ENCODE peak calls at places on chromosome 13, in eight cellular contexts. One of them, this sample, is unnamed.

GRCh38 chr13:73063166-73063565 is 4.4 kb downstream of the KLF5 start:
- DNase-seq in NT2/D1: no peak
- DNase-seq in HCEC 1CT: no peak
- DNase-seq in activated T-helper 9 cell treated with anti-CD3 and anti-CD28 coated beads, Interleukin-2, amount 50 U/mL, for 16 hours: no peak
- DNase-seq in A172: no peak
- DNase-seq in transverse colon: no peak
- DNase-seq in endodermal cell: no peak
- DNase-seq in NCI-H774: no peak
- DNase-seq in this sample: no peak

GRCh38 chr13:53920916-53921315 is 892.3 kb downstream of the OLFM4 start:
- DNase-seq in endodermal cell: no peak
- DNase-seq in transverse colon: no peak
- DNase-seq in activated T-helper 9 cell treated with anti-CD3 and anti-CD28 coated beads, Interleukin-2, amount 50 U/mL, for 16 hours: no peak
- DNase-seq in A172: no peak
- DNase-seq in NCI-H774: no peak
- DNase-seq in HCEC 1CT: no peak
- DNase-seq in NT2/D1: no peak
- DNase-seq in this sample: no peak

GRCh38 chr13:93859666-93860065 is 619.8 kb downstream of the DCT start:
- DNase-seq in activated T-helper 9 cell treated with anti-CD3 and anti-CD28 coated beads, Interleukin-2, amount 50 U/mL, for 16 hours: no peak
- DNase-seq in endodermal cell: no peak
- DNase-seq in HCEC 1CT: peak; percentile 42
- DNase-seq in NCI-H774: no peak
- DNase-seq in NT2/D1: no peak
- DNase-seq in A172: no peak
- DNase-seq in transverse colon: no peak
- DNase-seq in this sample: no peak

GRCh38 chr13:106432636-106433035 is 102.8 kb downstream of the EFNB2 start:
- DNase-seq in NT2/D1: no peak
- DNase-seq in activated T-helper 9 cell treated with anti-CD3 and anti-CD28 coated beads, Interleukin-2, amount 50 U/mL, for 16 hours: no peak
- DNase-seq in transverse colon: no peak
- DNase-seq in A172: peak; percentile 53
- DNase-seq in endodermal cell: no peak
- DNase-seq in HCEC 1CT: no peak
- DNase-seq in NCI-H774: no peak
- DNase-seq in this sample: no peak

GRCh38 chr13:94218537-94218936 is 260.9 kb downstream of the DCT start:
- DNase-seq in endodermal cell: no peak
- DNase-seq in A172: no peak
- DNase-seq in activated T-helper 9 cell treated with anti-CD3 and anti-CD28 coated beads, Interleukin-2, amount 50 U/mL, for 16 hours: no peak
- DNase-seq in transverse colon: no peak
- DNase-seq in NT2/D1: peak; percentile 59
- DNase-seq in HCEC 1CT: no peak
- DNase-seq in NCI-H774: no peak
- DNase-seq in this sample: no peak

GRCh38 chr13:59681630-59682311 is 482.0 kb downstream of the DIAPH3 start:
- DNase-seq in A172: no peak
- DNase-seq in NT2/D1: no peak
- DNase-seq in endodermal cell: no peak
- DNase-seq in NCI-H774: no peak
- DNase-seq in transverse colon: no peak
- DNase-seq in activated T-helper 9 cell treated with anti-CD3 and anti-CD28 coated beads, Interleukin-2, amount 50 U/mL, for 16 hours: no peak
- DNase-seq in HCEC 1CT: no peak
- DNase-seq in this sample: no peak

GRCh38 chr13:91368101-91368500 is 20.6 kb downstream of the MIR17HG start:
- DNase-seq in transverse colon: no peak
- DNase-seq in NT2/D1: no peak
- DNase-seq in endodermal cell: no peak
- DNase-seq in HCEC 1CT: no peak
- DNase-seq in activated T-helper 9 cell treated with anti-CD3 and anti-CD28 coated beads, Interleukin-2, amount 50 U/mL, for 16 hours: no peak
- DNase-seq in NCI-H774: no peak
- DNase-seq in A172: no peak
- DNase-seq in this sample: no peak

GRCh38 chr13:32031815-32032345 is 306 bp downstream of the FRY start:
- DNase-seq in NCI-H774: no peak
- DNase-seq in NT2/D1: no peak
- DNase-seq in A172: no peak
- DNase-seq in activated T-helper 9 cell treated with anti-CD3 and anti-CD28 coated beads, Interleukin-2, amount 50 U/mL, for 16 hours: no peak
- DNase-seq in HCEC 1CT: peak; percentile 8
- DNase-seq in endodermal cell: no peak
- DNase-seq in transverse colon: no peak
- DNase-seq in this sample: no peak

GRCh38 chr13:51955281-51955771 is 55.9 kb downstream of the ATP7B start:
- DNase-seq in NCI-H774: peak; percentile 57
- DNase-seq in transverse colon: peak; percentile 73
- DNase-seq in activated T-helper 9 cell treated with anti-CD3 and anti-CD28 coated beads, Interleukin-2, amount 50 U/mL, for 16 hours: no peak
- DNase-seq in NT2/D1: no peak
- DNase-seq in HCEC 1CT: no peak
- DNase-seq in endodermal cell: no peak
- DNase-seq in A172: no peak
- DNase-seq in this sample: peak; percentile 81

GRCh38 chr13:46137627-46138026 is 32.8 kb upstream of the CPB2 start:
- DNase-seq in NT2/D1: no peak
- DNase-seq in HCEC 1CT: no peak
- DNase-seq in transverse colon: no peak
- DNase-seq in endodermal cell: no peak
- DNase-seq in NCI-H774: no peak
- DNase-seq in activated T-helper 9 cell treated with anti-CD3 and anti-CD28 coated beads, Interleukin-2, amount 50 U/mL, for 16 hours: no peak
- DNase-seq in A172: no peak
- DNase-seq in this sample: no peak

GRCh38 chr13:74770361-74770760 is 636.2 kb upstream of the KLF12 start:
- DNase-seq in transverse colon: no peak
- DNase-seq in NT2/D1: no peak
- DNase-seq in A172: peak; percentile 14
- DNase-seq in activated T-helper 9 cell treated with anti-CD3 and anti-CD28 coated beads, Interleukin-2, amount 50 U/mL, for 16 hours: no peak
- DNase-seq in endodermal cell: no peak
- DNase-seq in NCI-H774: no peak
- DNase-seq in HCEC 1CT: peak; percentile 91
- DNase-seq in this sample: no peak

GRCh38 chr13:31278874-31279273 is 79.1 kb downstream of the B3GLCT start:
- DNase-seq in transverse colon: no peak
- DNase-seq in NCI-H774: no peak
- DNase-seq in activated T-helper 9 cell treated with anti-CD3 and anti-CD28 coated beads, Interleukin-2, amount 50 U/mL, for 16 hours: no peak
- DNase-seq in A172: no peak
- DNase-seq in endodermal cell: no peak
- DNase-seq in HCEC 1CT: no peak
- DNase-seq in NT2/D1: no peak
- DNase-seq in this sample: no peak

GRCh38 chr13:33125821-33126570 is 109.8 kb downstream of the KL start:
- DNase-seq in A172: peak; percentile 97
- DNase-seq in endodermal cell: peak; percentile 80
- DNase-seq in NCI-H774: no peak
- DNase-seq in NT2/D1: peak; percentile 35
- DNase-seq in transverse colon: no peak
- DNase-seq in HCEC 1CT: peak; percentile 98
- DNase-seq in activated T-helper 9 cell treated with anti-CD3 and anti-CD28 coated beads, Interleukin-2, amount 50 U/mL, for 16 hours: no peak
- DNase-seq in this sample: no peak

GRCh38 chr13:94550030-94550738 is 45.8 kb downstream of the TGDS start:
- DNase-seq in HCEC 1CT: peak; percentile 27
- DNase-seq in NT2/D1: peak; percentile 30
- DNase-seq in activated T-helper 9 cell treated with anti-CD3 and anti-CD28 coated beads, Interleukin-2, amount 50 U/mL, for 16 hours: no peak
- DNase-seq in endodermal cell: no peak
- DNase-seq in NCI-H774: no peak
- DNase-seq in A172: peak; percentile 59
- DNase-seq in transverse colon: no peak
- DNase-seq in this sample: no peak

GRCh38 chr13:44045179-44045562 is 165.5 kb downstream of the LACC1 start:
- DNase-seq in A172: no peak
- DNase-seq in activated T-helper 9 cell treated with anti-CD3 and anti-CD28 coated beads, Interleukin-2, amount 50 U/mL, for 16 hours: no peak
- DNase-seq in NCI-H774: peak; percentile 30
- DNase-seq in transverse colon: no peak
- DNase-seq in NT2/D1: no peak
- DNase-seq in HCEC 1CT: no peak
- DNase-seq in endodermal cell: no peak
- DNase-seq in this sample: peak; percentile 72

GRCh38 chr13:56888455-56888854 is 252.3 kb upstream of the PRR20A start:
- DNase-seq in NCI-H774: no peak
- DNase-seq in A172: no peak
- DNase-seq in transverse colon: no peak
- DNase-seq in HCEC 1CT: no peak
- DNase-seq in activated T-helper 9 cell treated with anti-CD3 and anti-CD28 coated beads, Interleukin-2, amount 50 U/mL, for 16 hours: no peak
- DNase-seq in NT2/D1: no peak
- DNase-seq in endodermal cell: no peak
- DNase-seq in this sample: no peak

GRCh38 chr13:114101325-114101821 is 31.1 kb downstream of the RASA3 start:
- DNase-seq in transverse colon: peak; percentile 23
- DNase-seq in endodermal cell: peak; percentile 62
- DNase-seq in NCI-H774: no peak
- DNase-seq in HCEC 1CT: no peak
- DNase-seq in activated T-helper 9 cell treated with anti-CD3 and anti-CD28 coated beads, Interleukin-2, amount 50 U/mL, for 16 hours: no peak
- DNase-seq in NT2/D1: no peak
- DNase-seq in A172: no peak
- DNase-seq in this sample: no peak

GRCh38 chr13:22081430-22081829 is 410.6 kb downstream of the FGF9 start:
- DNase-seq in activated T-helper 9 cell treated with anti-CD3 and anti-CD28 coated beads, Interleukin-2, amount 50 U/mL, for 16 hours: no peak
- DNase-seq in transverse colon: no peak
- DNase-seq in HCEC 1CT: no peak
- DNase-seq in A172: no peak
- DNase-seq in NT2/D1: no peak
- DNase-seq in endodermal cell: no peak
- DNase-seq in NCI-H774: no peak
- DNase-seq in this sample: peak; percentile 2

GRCh38 chr13:80473695-80474094 is 132.8 kb upstream of the SPRY2 start:
- DNase-seq in A172: peak; percentile 14
- DNase-seq in activated T-helper 9 cell treated with anti-CD3 and anti-CD28 coated beads, Interleukin-2, amount 50 U/mL, for 16 hours: no peak
- DNase-seq in transverse colon: no peak
- DNase-seq in endodermal cell: no peak
- DNase-seq in NT2/D1: no peak
- DNase-seq in HCEC 1CT: peak; percentile 81
- DNase-seq in NCI-H774: no peak
- DNase-seq in this sample: no peak

GRCh38 chr13:83941669-83942335 is 59.5 kb upstream of the SLITRK1 start:
- DNase-seq in endodermal cell: peak; percentile 61
- DNase-seq in transverse colon: no peak
- DNase-seq in activated T-helper 9 cell treated with anti-CD3 and anti-CD28 coated beads, Interleukin-2, amount 50 U/mL, for 16 hours: no peak
- DNase-seq in NCI-H774: no peak
- DNase-seq in NT2/D1: no peak
- DNase-seq in A172: no peak
- DNase-seq in HCEC 1CT: no peak
- DNase-seq in this sample: no peak